ENCODE peak calls at places on chromosomes 3 and 15, in nine cellular contexts. V is HTR-8/SVneo, F is B cell, P is mucosa of gallbladder, N is iris pigment epithelial cell, B is posterior cingulate gyrus, O is non-pigmented ciliary epithelial cell, Q is HT-29, C is AG09309. T is an unnamed sample.

GRCh38 chr3:10088256-10088655 is 19.8 kb downstream of the FANCD2OS start:
- DNase-seq in O (no peak), V (no peak), Q (no peak), F (no peak), P (peak), B (no peak), C (no peak), N (no peak), T (no peak)

GRCh38 chr3:5136619-5137429 is 14.7 kb downstream of the ARL8B start:
- DNase-seq in V (no peak), P (no peak), F (peak), Q (peak), B (no peak), N (peak), C (no peak), O (no peak), T (no peak)

GRCh38 chr3:23288286-23288685 is 85.2 kb downstream of the UBE2E2 start:
- DNase-seq in V (no peak), F (no peak), C (no peak), Q (no peak), B (no peak), O (no peak), P (no peak), N (peak), T (no peak)

GRCh38 chr3:134752761-134753461 is 42.1 kb upstream of the EPHB1 start:
- DNase-seq in Q (no peak), C (no peak), O (no peak), P (no peak), N (no peak), F (no peak), V (no peak), B (no peak), T (no peak)

GRCh38 chr3:5699313-5699712 is 511.8 kb downstream of the EDEM1 start:
- DNase-seq in O (no peak), Q (no peak), P (peak), V (no peak), C (no peak), F (no peak), B (no peak), N (no peak), T (no peak)

GRCh38 chr15:51110171-51110570 is 15.5 kb upstream of the TNFAIP8L3 start:
- DNase-seq in Q (no peak), F (no peak), V (no peak), C (no peak), B (no peak), N (no peak), O (no peak), P (no peak), T (no peak)

GRCh38 chr15:60070838-60071493 is 66.9 kb downstream of the FOXB1 start:
- DNase-seq in O (peak), F (no peak), C (no peak), B (no peak), Q (peak), P (no peak), V (peak), N (peak), T (peak)

GRCh38 chr15:68578960-68579935 is at the start of gene CORO2B:
- DNase-seq in V (peak), O (no peak), Q (no peak), P (no peak), B (peak), N (peak), F (peak), C (no peak), T (peak)

GRCh38 chr15:76340802-76341365 is 4.3 kb downstream of the ISL2 start:
- DNase-seq in B (no peak), Q (peak), N (no peak), C (no peak), O (no peak), V (no peak), F (peak), P (no peak), T (no peak)

GRCh38 chr3:12553921-12554391 is 2.9 kb upstream of the MKRN2 start:
- DNase-seq in V (peak), O (no peak), B (peak), C (no peak), P (no peak), Q (no peak), N (peak), F (peak), T (no peak)

GRCh38 chr3:82001276-82001953 is 240.0 kb upstream of the GBE1 start:
- DNase-seq in B (no peak), P (no peak), Q (no peak), N (no peak), F (no peak), V (no peak), C (no peak), O (no peak), T (no peak)

GRCh38 chr3:138072816-138073215 is 42.6 kb downstream of the DZIP1L start:
- DNase-seq in P (no peak), B (no peak), Q (no peak), C (no peak), F (no peak), O (no peak), N (no peak), V (no peak), T (no peak)

GRCh38 chr3:23685484-23686258 is 120.1 kb upstream of the UBE2E1 start:
- DNase-seq in Q (peak), N (peak), P (peak), F (no peak), V (peak), B (peak), O (peak), C (peak), T (peak)

GRCh38 chr15:29844290-29844903 is 22.1 kb upstream of the TJP1 start:
- DNase-seq in V (no peak), O (no peak), C (no peak), N (peak), F (no peak), P (no peak), Q (no peak), B (peak), T (no peak)

GRCh38 chr3:71582612-71583568 is 638 bp downstream of the FOXP1 start:
- DNase-seq in Q (peak), N (peak), B (peak), C (no peak), O (no peak), F (peak), P (peak), V (no peak), T (no peak)

GRCh38 chr15:28068930-28069329 is 30.2 kb downstream of the OCA2 start:
- DNase-seq in C (no peak), V (no peak), N (no peak), P (no peak), F (no peak), O (no peak), Q (no peak), B (no peak), T (no peak)

GRCh38 chr15:68407886-68408500 is 24.0 kb downstream of the ITGA11 start:
- DNase-seq in C (no peak), O (no peak), F (no peak), B (no peak), V (no peak), P (peak), Q (no peak), N (no peak), T (no peak)

GRCh38 chr15:40939909-40940801 is 11.0 kb downstream of the DLL4 start:
- DNase-seq in V (no peak), P (no peak), B (no peak), F (peak), Q (no peak), O (no peak), C (no peak), N (no peak), T (no peak)

GRCh38 chr3:157204431-157204830 is 44.5 kb upstream of the CCNL1 start:
- DNase-seq in O (no peak), F (no peak), B (no peak), C (peak), V (peak), Q (peak), P (no peak), N (peak), T (peak)

GRCh38 chr15:70526974-70527325 is 236.4 kb downstream of the UACA start:
- DNase-seq in V (no peak), O (no peak), P (no peak), B (no peak), F (no peak), C (no peak), Q (no peak), N (no peak), T (no peak)

GRCh38 chr3:73610493-73610892 is 14.2 kb downstream of the PDZRN3 start:
- DNase-seq in F (no peak), P (no peak), Q (no peak), N (no peak), C (no peak), B (no peak), O (no peak), V (no peak), T (no peak)

GRCh38 chr3:52442409-52443267 is 2.3 kb downstream of the SEMA3G start:
- DNase-seq in B (no peak), O (no peak), C (no peak), P (no peak), Q (no peak), V (no peak), N (no peak), F (no peak), T (no peak)

GRCh38 chr3:70000563-70001081 is 1.1 kb downstream of the SAMMSON start:
- DNase-seq in N (peak), Q (no peak), V (no peak), B (peak), P (no peak), C (no peak), O (no peak), F (no peak), T (no peak)

GRCh38 chr15:73753250-73754130 is at the start of gene INSYN1:
- DNase-seq in C (no peak), P (peak), O (no peak), B (peak), V (peak), F (no peak), Q (no peak), N (peak), T (no peak)

GRCh38 chr15:98904466-98905048 is 103.0 kb downstream of the PGPEP1L start:
- DNase-seq in C (no peak), B (peak), P (no peak), O (no peak), N (peak), F (no peak), Q (peak), V (peak), T (no peak)

GRCh38 chr15:50857763-50858162 is 50.7 kb upstream of the AP4E1 start:
- DNase-seq in Q (no peak), F (no peak), O (no peak), N (no peak), V (no peak), B (no peak), C (no peak), P (no peak), T (no peak)

GRCh38 chr15:65329298-65329990 is 25.0 kb downstream of the RNU5B-1 start:
- DNase-seq in V (no peak), O (no peak), F (no peak), B (no peak), C (no peak), P (no peak), Q (no peak), N (no peak), T (no peak)

GRCh38 chr3:99545941-99546580 is 92.3 kb upstream of the COL8A1 start:
- DNase-seq in O (no peak), Q (no peak), F (no peak), B (no peak), N (peak), C (no peak), P (no peak), V (no peak), T (no peak)

T was measured in amniotic stem cell.